ENCODE peak calls at places on chromosomes 12 and 14, in six cellular contexts. C is IMR-90, M is mesenchymal stem cell, K is H9, H is H1, X is trophoblast cell. A is an unnamed sample. For H3K9me3, the result is how much of the 10 kb centered on the place peaks cover.

GRCh38 chr14:75018684-75019083 is 16.0 kb downstream of the EIF2B2 start:
- DNase-seq in K (no peak), H (no peak), X (peak), C (no peak), M (no peak), A (no peak)

GRCh38 chr12:50166776-50167025 is 468 bp downstream of the CERS5 start:
- DNase-seq in K (no peak), M (no peak), H (no peak), X (no peak), C (no peak), A (no peak)

GRCh38 chr12:127810026-127810425 is 456.9 kb upstream of the TMEM132C start:
- DNase-seq in M (peak), X (peak), C (no peak), H (no peak), K (no peak), A (no peak)

GRCh38 chr12:571795-572531 is 91.3 kb downstream of the NINJ2 start:
- DNase-seq in H (no peak), M (peak), K (no peak), C (no peak), X (peak), A (no peak)

GRCh38 chr14:62674833-62675232 is 370.4 kb downstream of the KCNH5 start:
- DNase-seq in M (no peak), K (no peak), X (peak), C (no peak), H (no peak), A (no peak)

GRCh38 chr14:39369029-39369428 is 63.2 kb downstream of the FBXO33 start:
- DNase-seq in M (no peak), K (no peak), H (no peak), C (no peak), X (no peak), A (no peak)

GRCh38 chr14:70358631-70359030 is 852 bp downstream of the COX16 start:
- DNase-seq in M (no peak), K (no peak), H (no peak), X (no peak), C (peak), A (no peak)

GRCh38 chr12:116943419-116944372 is 32.9 kb downstream of the FBXW8 start:
- DNase-seq in C (no peak), K (no peak), X (no peak), M (no peak), H (no peak), A (no peak)

GRCh38 chr14:31118892-31119291 is 88.7 kb downstream of the HECTD1 start:
- DNase-seq in K (no peak), C (no peak), M (peak), X (no peak), H (no peak), A (no peak)

GRCh38 chr14:44898547-44898946 is 63.2 kb downstream of the KLHL28 start:
- DNase-seq in X (no peak), H (no peak), M (peak), K (no peak), C (peak), A (no peak)

GRCh38 chr14:92676448-92677086 is 71.9 kb downstream of the LGMN start:
- DNase-seq in K (no peak), C (no peak), X (no peak), H (no peak), M (no peak), A (no peak)

GRCh38 chr14:66360526-66360925 is 125.6 kb upstream of the CCDC196 start:
- DNase-seq in K (no peak), M (no peak), X (no peak), C (no peak), H (no peak), A (no peak)

GRCh38 chr12:6084261-6084968 is 40.1 kb downstream of the VWF start:
- DNase-seq in X (peak), M (peak), C (peak), H (peak), K (peak), A (peak)

GRCh38 chr12:63897931-63898330 is 53.4 kb downstream of the SRGAP1 start:
- DNase-seq in C (no peak), K (no peak), X (no peak), M (peak), H (no peak), A (no peak)

GRCh38 chr12:106879612-106880011 is 76.1 kb upstream of the TMEM263 start:
- DNase-seq in H (no peak), C (no peak), K (no peak), X (peak), M (no peak), A (no peak)

GRCh38 chr12:104669851-104670337 is 213.1 kb downstream of the CHST11 start:
- DNase-seq in H (no peak), C (peak), X (no peak), M (peak), K (no peak), A (no peak)

GRCh38 chr12:104655059-104655609 is 198.4 kb downstream of the CHST11 start:
- DNase-seq in C (no peak), K (no peak), M (no peak), H (no peak), X (no peak), A (no peak)

GRCh38 chr14:80926706-80927384 is 14.7 kb downstream of the CEP128 start:
- DNase-seq in K (no peak), M (peak), C (peak), H (no peak), X (peak), A (no peak)

GRCh38 chr12:68559246-68559645 is 51.5 kb upstream of the RAP1B start:
- DNase-seq in K (no peak), C (peak), M (no peak), X (peak), H (no peak), A (no peak)

GRCh38 chr12:130224613-130225012 is 62.3 kb downstream of the FZD10 start:
- DNase-seq in K (no peak), C (no peak), X (no peak), H (no peak), M (no peak), A (no peak)

GRCh38 chr14:84785997-84786396 is 743.9 kb upstream of the FLRT2 start:
- DNase-seq in M (peak), K (no peak), H (no peak), X (no peak), C (peak), A (no peak)

GRCh38 chr12:70831538-70831937 is 89.0 kb downstream of the PTPRR start:
- DNase-seq in M (no peak), K (no peak), C (peak), H (no peak), X (no peak), A (no peak)

GRCh38 chr12:120350576-120351350 is 18.2 kb downstream of the MSI1 start:
- DNase-seq in C (no peak), K (no peak), X (no peak), M (no peak), H (no peak), A (no peak)

GRCh38 chr14:104143521-104144452 is 5.4 kb downstream of the KIF26A start:
- DNase-seq in H (peak), X (no peak), K (peak), C (no peak), M (no peak), A (no peak)

GRCh38 chr12:56905852-56906251 is 28.4 kb downstream of the SDR9C7 start:
- DNase-seq in M (no peak), X (no peak), K (no peak), H (no peak), C (no peak), A (no peak)

GRCh38 chr12:56903374-56903773 is 30.8 kb downstream of the SDR9C7 start:
- DNase-seq in X (no peak), M (no peak), H (no peak), C (no peak), K (no peak), A (no peak)

DNA sequence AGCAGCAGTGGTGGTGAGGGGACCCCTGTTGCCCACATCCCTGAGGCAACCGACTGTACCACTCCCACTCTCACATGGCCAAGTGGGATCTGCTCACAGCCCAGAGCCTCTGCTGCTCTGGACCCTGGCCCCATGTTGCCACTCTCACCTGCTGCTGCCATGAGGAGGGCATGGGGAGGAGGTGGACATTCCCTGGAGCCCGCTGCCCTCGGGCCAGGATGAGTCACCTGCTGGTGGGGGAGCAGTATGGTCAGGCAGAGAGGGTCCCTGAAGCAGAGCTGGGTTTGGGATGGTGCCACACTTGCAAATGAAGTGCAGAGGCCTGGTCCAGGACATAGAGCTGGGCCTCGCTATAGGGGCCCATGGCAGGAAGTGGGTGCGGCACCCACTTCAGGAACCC is 26.1 kb downstream of the SDR9C7 start:
- DNase-seq in H (no peak), K (no peak), X (peak), M (no peak), C (no peak), A (no peak)
- H3K9me3 ChIP-seq in H (under half), K (under half), X (under half), M (under half), C (under half), A (under half)

DNA sequence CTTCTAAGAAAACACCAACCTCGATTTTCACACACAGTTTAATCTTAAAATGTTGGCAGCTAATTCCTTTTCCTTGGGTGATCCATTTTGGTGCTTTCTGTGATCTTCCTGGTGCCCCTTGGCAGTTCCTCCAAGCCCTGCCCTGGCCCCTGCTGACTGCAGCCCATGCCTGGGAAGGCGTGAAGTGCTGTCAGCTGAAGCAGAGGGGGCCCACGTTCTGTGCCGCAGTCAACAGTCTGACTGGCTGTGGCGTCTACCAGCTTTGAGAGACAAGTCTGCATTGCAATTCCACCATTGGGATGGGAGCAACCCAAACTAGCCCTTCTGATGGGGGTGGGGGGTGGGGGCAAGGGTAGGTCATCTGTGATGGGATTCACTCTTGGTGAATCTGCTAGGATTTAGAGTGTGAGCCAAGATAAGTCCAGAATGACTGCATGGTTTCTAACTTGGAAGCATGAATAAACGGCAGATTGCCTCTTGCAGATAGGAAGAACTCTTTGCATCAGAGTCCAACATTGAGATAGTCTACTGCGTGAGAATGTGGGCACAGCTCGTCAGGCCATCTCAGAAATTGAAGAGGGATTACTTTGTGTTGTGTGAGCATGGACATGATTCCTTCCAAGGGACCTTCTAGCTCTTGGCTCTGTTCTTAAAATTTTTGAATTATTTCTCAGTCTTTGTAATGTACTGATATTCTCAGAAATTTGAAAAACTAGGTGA is 42.9 kb downstream of the ZNF664 start:
- DNase-seq in K (no peak), C (no peak), M (no peak), X (no peak), H (no peak), A (no peak)
- H4K91ac ChIP-seq in K (no peak), C (no peak), M (no peak), X (no peak), H (no peak), A (no peak)

GRCh38 chr12:72268386-72268785 is 3.8 kb upstream of the TRHDE start:
- DNase-seq in H (no peak), X (no peak), M (no peak), C (no peak), K (no peak), A (no peak)

GRCh38 chr12:72269491-72269890 is 2.7 kb upstream of the TRHDE start:
- DNase-seq in X (peak), H (no peak), M (no peak), C (no peak), K (no peak), A (no peak)

GRCh38 chr12:72264548-72265175 is 7.5 kb upstream of the TRHDE start:
- DNase-seq in H (no peak), X (peak), M (peak), K (no peak), C (peak), A (no peak)

GRCh38 chr12:72270246-72270645 is 1.9 kb upstream of the TRHDE start:
- DNase-seq in X (no peak), M (no peak), C (no peak), K (no peak), H (no peak), A (no peak)

DNA sequence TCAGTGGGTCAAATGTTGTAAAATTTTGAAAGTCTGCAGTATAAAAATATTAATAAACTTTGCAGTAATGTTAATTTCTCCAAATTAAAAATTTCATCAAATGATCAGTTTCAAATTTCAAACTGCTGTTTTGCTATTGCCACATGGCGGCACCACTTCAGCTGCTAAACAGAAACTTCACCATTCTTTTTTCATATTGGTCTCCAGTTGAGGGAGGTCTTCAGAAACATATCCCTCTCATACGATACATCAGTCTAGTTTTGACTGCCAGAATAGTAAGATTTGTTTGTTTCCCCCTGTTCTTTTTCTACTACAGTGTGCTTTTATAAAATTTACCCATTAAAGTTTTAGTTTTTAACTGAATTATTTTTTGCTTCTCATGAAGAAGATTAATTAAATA is 4.2 kb upstream of the TRHDE start:
- DNase-seq in M (no peak), H (no peak), C (peak), X (no peak), K (no peak), A (no peak)
- H3K9me3 ChIP-seq in M (under half), H (under half), C (under half), X (under half), K (under half), A (under half)

DNA sequence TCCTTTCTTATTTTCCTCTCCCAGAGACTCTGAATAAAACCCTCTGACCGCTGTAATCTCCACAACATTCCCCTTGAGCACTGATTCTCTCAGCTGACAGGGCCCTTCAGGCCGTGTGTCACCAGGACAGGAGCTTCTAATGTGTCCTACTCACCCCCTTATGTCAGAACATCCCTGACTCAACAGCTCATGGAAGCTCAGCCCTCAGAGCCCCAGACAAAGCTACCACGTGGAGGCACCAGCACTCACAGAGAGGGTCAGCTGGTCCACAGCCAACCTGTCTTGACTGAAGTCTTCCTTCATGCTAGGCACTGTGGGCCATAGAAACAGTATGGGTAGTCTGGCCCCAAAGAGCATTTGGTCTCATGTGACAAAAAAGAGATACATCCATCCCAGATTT is 49.8 kb downstream of the SMUG1 start:
- DNase-seq in K (no peak), X (no peak), M (no peak), C (no peak), H (no peak), A (no peak)
- H4K91ac ChIP-seq in K (no peak), X (no peak), M (no peak), C (no peak), H (no peak), A (no peak)

GRCh38 chr12:55728185-55728931 is 451 bp downstream of the CD63 start:
- DNase-seq in C (peak), H (no peak), M (peak), X (peak), K (no peak), A (no peak)

GRCh38 chr12:55729592-55730446 is 1.0 kb upstream of the CD63 start:
- DNase-seq in M (peak), H (no peak), K (peak), X (peak), C (peak), A (peak)

GRCh38 chr12:55726911-55727310 is 1.9 kb downstream of the CD63 start:
- DNase-seq in K (peak), C (no peak), M (no peak), H (no peak), X (no peak), A (no peak)

GRCh38 chr12:55728932-55729591 is at the start of gene CD63:
- DNase-seq in K (peak), X (peak), M (peak), C (peak), H (peak), A (no peak)

GRCh38 chr12:55727643-55728184 is 1.1 kb downstream of the CD63 start:
- DNase-seq in K (no peak), M (peak), C (peak), X (peak), H (no peak), A (no peak)
- H3K9me3 ChIP-seq in K (under half), M (under half), C (under half), X (under half), H (under half), A (under half)

GRCh38 chr12:27060740-27061139 is 21.6 kb downstream of the C12orf71 start:
- DNase-seq in X (no peak), M (no peak), C (peak), K (no peak), H (no peak), A (no peak)

GRCh38 chr12:27064397-27065342 is 17.7 kb downstream of the C12orf71 start:
- DNase-seq in M (no peak), H (no peak), X (no peak), C (no peak), K (no peak), A (no peak)

GRCh38 chr12:27063250-27063851 is 19.0 kb downstream of the C12orf71 start:
- DNase-seq in C (no peak), H (no peak), X (no peak), M (no peak), K (no peak), A (no peak)

GRCh38 chr12:27057543-27057942 is 24.8 kb downstream of the C12orf71 start:
- DNase-seq in X (peak), M (no peak), C (no peak), K (no peak), H (no peak), A (no peak)

GRCh38 chr12:27061317-27061716 is 21.1 kb downstream of the C12orf71 start:
- DNase-seq in M (no peak), C (no peak), K (no peak), H (no peak), X (no peak), A (no peak)
- H4K91ac ChIP-seq in M (no peak), C (no peak), K (no peak), H (no peak), X (no peak), A (no peak)

GRCh38 chr12:58588771-58589170 is 331.5 kb downstream of the LRIG3 start:
- DNase-seq in K (no peak), C (peak), H (no peak), X (peak), M (peak), A (no peak)

GRCh38 chr12:58593557-58594304 is 326.6 kb downstream of the LRIG3 start:
- DNase-seq in K (no peak), C (no peak), H (no peak), M (no peak), X (no peak), A (no peak)

GRCh38 chr12:58596381-58596780 is 323.9 kb downstream of the LRIG3 start:
- DNase-seq in H (no peak), X (no peak), M (no peak), C (no peak), K (no peak), A (no peak)

DNA sequence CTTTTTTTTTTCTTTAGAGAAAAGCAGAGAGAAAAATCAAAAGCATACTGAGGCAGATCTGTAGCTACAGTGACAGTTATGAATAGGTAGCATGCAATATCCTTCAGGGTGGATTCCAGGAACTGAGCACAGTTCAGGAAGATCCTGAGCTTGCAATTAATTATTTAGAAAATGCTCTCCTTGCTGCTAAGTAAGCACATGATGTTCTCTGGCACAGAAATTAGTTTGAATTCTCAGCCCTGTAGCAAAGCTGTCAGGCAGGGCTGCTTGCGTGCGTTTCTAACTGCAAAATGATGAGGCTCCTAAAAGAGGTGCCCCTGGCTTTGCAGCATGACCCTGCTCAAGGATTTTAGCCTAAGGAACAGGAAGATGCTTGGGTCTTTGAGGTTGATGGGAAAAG is 327.5 kb downstream of the LRIG3 start:
- DNase-seq in H (no peak), C (no peak), M (no peak), X (no peak), K (no peak), A (no peak)
- H3K9me3 ChIP-seq in H (under half), C (under half), M (under half), X (under half), K (under half), A (under half)

A was measured in neuronal stem cell.